ENCODE peak calls at places on chromosomes 11 and 22, in ten cellular contexts. Z is thyroid gland, T is tibial nerve, B is spleen, P is upper lobe of left lung, N is sigmoid colon, L is transverse colon, R is A549, J is H54, E is IMR-90. U is an unnamed sample.

GRCh38 chr11:72352859-72353551 is 81.3 kb downstream of the CLPB start:
- DNase-seq in J (no peak), E (peak), N (no peak), L (no peak), P (no peak), B (no peak), Z (peak), R (no peak), T (peak), U (peak)

GRCh38 chr22:24944224-24944937 is 2.1 kb downstream of the LHFPL7 start:
- DNase-seq in P (no peak), T (no peak), R (no peak), B (no peak), Z (no peak), N (no peak), J (no peak), L (no peak), E (no peak), U (no peak)

GRCh38 chr11:64629796-64630562 is 39.0 kb downstream of the SLC22A12 start:
- DNase-seq in T (no peak), B (no peak), N (peak), P (no peak), Z (no peak), E (no peak), L (peak), R (no peak), J (no peak), U (no peak)

GRCh38 chr11:75313457-75314272 is 37.8 kb downstream of the ARRB1 start:
- DNase-seq in E (peak), L (no peak), Z (peak), B (no peak), T (peak), N (peak), P (peak), R (no peak), J (peak), U (no peak)

GRCh38 chr11:127474735-127475134 is 474.2 kb upstream of the KIRREL3 start:
- DNase-seq in E (no peak), Z (no peak), P (no peak), L (no peak), J (no peak), B (no peak), N (no peak), R (no peak), T (no peak), U (no peak)

GRCh38 chr11:45056529-45056928 is 89.9 kb upstream of the PRDM11 start:
- DNase-seq in N (no peak), B (no peak), J (no peak), R (no peak), E (no peak), Z (no peak), L (no peak), P (no peak), T (no peak), U (no peak)

GRCh38 chr11:14927146-14927545 is 35.1 kb upstream of the CYP2R1 start:
- DNase-seq in B (no peak), Z (no peak), N (no peak), T (no peak), J (no peak), R (no peak), L (no peak), E (peak), P (no peak), U (no peak)

GRCh38 chr11:32090774-32091370 is at the start of gene RCN1:
- DNase-seq in N (peak), R (peak), L (peak), B (peak), P (peak), E (peak), J (peak), T (peak), Z (peak), U (peak)

GRCh38 chr11:116832350-116833290 is 2.9 kb downstream of the APOC3 start:
- DNase-seq in R (no peak), N (no peak), Z (no peak), P (peak), L (no peak), J (no peak), E (no peak), T (no peak), B (peak), U (no peak)

GRCh38 chr22:28139993-28140392 is 220.9 kb upstream of the PITPNB start:
- DNase-seq in T (no peak), Z (no peak), N (no peak), P (no peak), E (peak), B (no peak), L (no peak), J (no peak), R (no peak), U (no peak)

GRCh38 chr11:64007160-64007628 is 21.0 kb downstream of the OTUB1 start:
- DNase-seq in P (no peak), E (no peak), J (no peak), N (no peak), Z (no peak), B (no peak), L (no peak), R (peak), T (no peak), U (no peak)

GRCh38 chr22:32361257-32361656 is 3.6 kb downstream of the RFPL3 start:
- DNase-seq in T (no peak), L (no peak), E (no peak), B (no peak), P (no peak), R (no peak), J (no peak), N (no peak), Z (no peak), U (no peak)

GRCh38 chr11:65479184-65480145 is 19.4 kb upstream of the MALAT1 start:
- DNase-seq in N (peak), B (no peak), P (peak), T (peak), L (peak), J (no peak), Z (peak), E (peak), R (peak), U (no peak)

GRCh38 chr11:59698506-59698905 is 15.1 kb downstream of the OR10V1 start:
- DNase-seq in R (no peak), Z (no peak), P (no peak), N (no peak), J (no peak), E (no peak), B (no peak), T (no peak), L (no peak), U (no peak)

GRCh38 chr22:41286639-41287091 is 678 bp upstream of the RANGAP1 start:
- DNase-seq in P (peak), J (no peak), T (peak), L (no peak), E (peak), R (no peak), N (no peak), B (peak), Z (no peak), U (peak)

GRCh38 chr11:27672836-27673464 is 27.3 kb downstream of the BDNF start:
- DNase-seq in B (no peak), Z (no peak), P (no peak), J (no peak), N (no peak), T (no peak), R (no peak), E (peak), L (no peak), U (no peak)

DNA sequence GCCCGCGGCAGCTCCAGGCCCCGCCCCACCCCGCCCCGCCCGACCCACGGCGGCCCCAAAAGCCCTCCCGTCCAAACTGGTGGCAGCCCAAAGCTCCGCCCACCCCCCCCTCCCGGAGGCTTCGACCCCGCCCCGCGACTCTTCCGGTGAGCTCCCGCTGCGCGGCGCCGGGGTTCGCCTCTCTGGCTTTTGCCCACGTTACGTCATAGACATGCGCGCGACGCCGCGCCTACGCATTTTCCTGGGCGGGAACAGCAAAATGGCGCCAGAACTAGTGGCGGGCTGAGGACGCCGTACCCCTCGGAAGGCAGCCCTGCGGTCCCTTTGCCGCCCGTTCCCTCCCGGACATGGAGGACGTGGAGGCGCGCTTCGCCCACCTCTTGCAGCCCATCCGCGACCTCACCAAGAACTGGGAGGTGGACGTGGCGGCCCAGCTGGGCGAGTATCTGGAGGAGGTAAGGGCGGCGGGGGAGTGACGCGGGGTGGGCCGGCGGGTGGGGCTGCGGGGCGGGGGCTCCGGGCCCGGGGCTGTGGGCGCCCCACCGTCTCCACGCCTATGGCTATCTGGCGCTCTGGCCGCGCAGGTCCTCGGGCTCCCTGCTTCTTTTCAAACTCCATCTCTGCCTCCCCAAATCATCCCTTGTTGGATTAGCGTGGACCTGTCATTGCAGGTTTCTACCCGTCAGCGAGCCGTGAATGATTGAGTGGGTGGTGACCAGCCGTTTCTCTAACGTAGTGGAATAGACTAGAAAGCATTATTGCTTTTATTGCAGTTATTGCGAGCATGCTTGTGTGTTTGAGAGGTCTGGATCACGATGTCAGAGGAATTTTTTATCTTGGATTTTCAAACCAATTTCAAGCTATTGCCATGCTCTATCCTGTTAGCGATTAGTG is at the start of gene NCAPH2:
- DNase-seq in Z (peak), N (peak), L (peak), P (peak), E (peak), T (peak), R (peak), B (peak), J (peak), U (peak)
- TF ChIP-seq POLR2A in Z (peak), N (peak), L (peak), P (peak), E (peak), T (peak), R (peak), B (peak), J (peak), U (peak)

GRCh38 chr22:19772422-19772672 is 11.8 kb downstream of the TBX1 start:
- DNase-seq in T (no peak), J (no peak), B (no peak), L (no peak), N (no peak), E (no peak), Z (no peak), R (no peak), P (no peak), U (no peak)

GRCh38 chr22:19775496-19776325 is 15.1 kb downstream of the TBX1 start:
- DNase-seq in Z (no peak), N (no peak), R (no peak), L (no peak), P (no peak), J (no peak), E (no peak), T (no peak), B (peak), U (no peak)

GRCh38 chr22:19774628-19775027 is 14.1 kb downstream of the TBX1 start:
- DNase-seq in L (no peak), J (no peak), E (no peak), N (no peak), R (no peak), T (no peak), B (no peak), Z (no peak), P (no peak), U (no peak)

GRCh38 chr22:19772673-19773469 is 12.3 kb downstream of the TBX1 start:
- DNase-seq in P (no peak), Z (no peak), L (no peak), T (no peak), E (no peak), B (peak), R (no peak), N (no peak), J (no peak), U (no peak)

DNA sequence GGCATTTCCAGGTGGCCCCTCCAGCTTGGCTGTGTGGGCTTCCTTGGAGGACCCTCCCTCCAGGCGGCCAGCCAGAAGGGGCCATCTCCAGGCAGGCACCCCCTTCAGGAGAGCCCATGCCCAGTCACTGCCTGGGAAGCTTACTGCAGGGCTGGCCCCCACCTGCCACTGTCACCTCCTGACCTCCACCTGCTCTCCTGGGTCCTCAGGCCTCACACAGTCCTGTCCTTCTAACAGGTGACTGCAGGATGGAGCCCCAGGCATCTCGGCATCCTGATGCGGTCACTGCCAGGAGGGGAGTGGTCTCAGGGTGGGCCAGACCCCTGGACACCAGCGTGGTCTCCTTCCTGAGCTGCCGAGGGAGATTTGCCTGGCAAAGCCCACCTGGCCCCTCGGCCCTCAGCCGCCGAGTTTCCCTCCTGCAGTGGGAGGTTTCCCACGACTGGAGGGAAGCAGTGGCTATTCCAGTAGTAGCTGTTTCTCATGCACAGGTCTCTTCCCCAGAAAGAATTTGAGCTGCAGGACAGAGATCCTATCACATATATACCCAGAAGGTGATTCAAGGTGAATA is 13.0 kb downstream of the TBX1 start:
- DNase-seq in N (no peak), P (no peak), T (no peak), E (no peak), L (no peak), R (no peak), Z (no peak), B (peak), J (no peak), U (no peak)
- TF ChIP-seq POLR2A in N (no peak), P (no peak), T (no peak), E (no peak), L (no peak), R (no peak), Z (no peak), B (no peak), J (no peak), U (no peak)

GRCh38 chr22:36053242-36054147 is 24.9 kb upstream of the RBFOX2 start:
- DNase-seq in R (no peak), B (no peak), L (no peak), J (no peak), T (no peak), Z (no peak), E (no peak), N (no peak), P (no peak), U (no peak)

GRCh38 chr22:36056980-36057379 is 28.4 kb upstream of the RBFOX2 start:
- DNase-seq in J (no peak), P (no peak), B (no peak), T (no peak), L (no peak), Z (no peak), N (no peak), R (no peak), E (peak), U (no peak)

GRCh38 chr22:36052505-36052941 is 23.9 kb upstream of the RBFOX2 start:
- DNase-seq in B (no peak), E (peak), P (peak), N (no peak), T (no peak), J (peak), Z (no peak), R (peak), L (no peak), U (peak)

GRCh38 chr22:36055376-36056310 is 27.0 kb upstream of the RBFOX2 start:
- DNase-seq in L (no peak), Z (no peak), J (no peak), B (no peak), T (no peak), E (peak), N (no peak), R (no peak), P (no peak), U (no peak)
- TF ChIP-seq POLR2A in L (no peak), Z (no peak), J (no peak), B (no peak), T (no peak), E (no peak), N (no peak), R (no peak), P (no peak), U (no peak)

DNA sequence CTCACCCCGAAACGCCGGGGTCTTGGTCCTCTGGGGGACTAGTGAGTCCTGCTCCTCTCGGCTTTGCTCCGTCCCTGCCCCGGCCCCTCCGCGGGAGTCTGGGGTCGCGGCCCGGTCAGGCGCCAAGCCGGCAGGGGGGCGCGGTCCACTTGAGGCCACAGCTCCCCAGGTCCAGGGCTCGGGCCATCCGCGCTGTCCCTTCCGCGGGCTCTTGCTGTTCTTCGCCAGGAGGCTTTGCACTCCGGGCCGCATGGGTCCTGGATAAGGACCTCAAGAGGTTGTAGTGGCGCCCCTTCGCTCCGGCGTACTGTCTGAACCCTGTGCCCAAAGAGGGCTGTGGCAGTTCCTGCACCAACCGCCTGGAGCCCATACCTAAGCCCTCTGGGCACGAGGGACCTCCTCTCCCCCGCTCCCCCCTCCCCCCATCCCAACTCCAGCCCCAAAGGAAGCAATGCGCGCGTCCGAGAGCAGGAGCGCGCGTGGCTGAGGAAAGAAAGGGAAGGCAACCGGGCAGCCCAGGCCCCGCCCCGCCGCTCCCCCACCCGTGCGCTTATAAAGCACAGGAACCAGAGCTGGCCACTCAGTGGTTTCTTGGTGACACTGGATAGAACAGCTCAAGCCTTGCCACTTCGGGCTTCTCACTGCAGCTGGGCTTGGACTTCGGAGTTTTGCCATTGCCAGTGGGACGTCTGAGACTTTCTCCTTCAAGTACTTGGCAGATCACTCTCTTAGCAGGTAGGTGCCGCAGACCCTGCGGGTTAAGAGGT is at the start of gene ADM:
- DNase-seq in J (peak), Z (peak), R (peak), L (peak), T (peak), B (peak), E (peak), N (peak), P (peak), U (peak)
- TF ChIP-seq POLR2A in J (peak), Z (peak), R (peak), L (peak), T (peak), B (peak), E (peak), N (peak), P (peak), U (no peak)

GRCh38 chr11:12856338-12856737 is 152.8 kb upstream of the RASSF10 start:
- DNase-seq in R (no peak), J (no peak), N (no peak), L (no peak), T (no peak), Z (no peak), E (no peak), P (no peak), B (no peak), U (no peak)

GRCh38 chr11:12854829-12855228 is 154.3 kb upstream of the RASSF10 start:
- DNase-seq in B (no peak), E (no peak), R (peak), L (peak), Z (no peak), T (no peak), N (no peak), J (no peak), P (no peak), U (no peak)

GRCh38 chr11:12854297-12854661 is 154.8 kb upstream of the RASSF10 start:
- DNase-seq in N (no peak), L (no peak), E (no peak), Z (peak), B (no peak), T (no peak), P (no peak), R (no peak), J (no peak), U (no peak)

GRCh38 chr11:12853325-12853651 is 155.8 kb upstream of the RASSF10 start:
- DNase-seq in B (no peak), E (no peak), N (no peak), Z (no peak), T (no peak), P (no peak), R (no peak), J (no peak), L (no peak), U (no peak)

GRCh38 chr11:12853652-12854296 is 155.3 kb upstream of the RASSF10 start:
- DNase-seq in Z (no peak), E (peak), T (peak), B (no peak), J (no peak), L (peak), P (peak), N (no peak), R (no peak), U (peak)
- TF ChIP-seq POLR2A in Z (no peak), E (no peak), T (no peak), B (no peak), J (no peak), L (peak), P (no peak), N (no peak), R (no peak), U (peak)